ENCODE peak calls at places on chromosomes 16 and 17, in six cellular contexts. One of them, this sample, is unnamed.

GRCh38 chr17:5443728-5444127 is 4.8 kb upstream of the C1QBP start:
- DNase-seq in NCI-H2029: no peak
- DNase-seq in stimulated activated CD4-positive, alpha-beta T cell treated with anti-CD3 and anti-CD28 coated beads, Interleukin-2, amount 100 ng/mL, for 24 hours: no peak
- DNase-seq in RWPE1: no peak
- DNase-seq in AML-193: no peak
- DNase-seq in OCI-LY7: no peak
- DNase-seq in this sample: no peak

GRCh38 chr17:49571283-49571682 is 4.4 kb upstream of the NXPH3 start:
- DNase-seq in RWPE1: no peak
- DNase-seq in stimulated activated CD4-positive, alpha-beta T cell treated with anti-CD3 and anti-CD28 coated beads, Interleukin-2, amount 100 ng/mL, for 24 hours: no peak
- DNase-seq in OCI-LY7: no peak
- DNase-seq in AML-193: no peak
- DNase-seq in NCI-H2029: no peak
- DNase-seq in this sample: no peak

GRCh38 chr16:85556456-85557082 is 56.6 kb upstream of the GSE1 start:
- DNase-seq in RWPE1: peak; percentile 71
- DNase-seq in AML-193: peak; percentile 35
- DNase-seq in OCI-LY7: peak; percentile 69
- DNase-seq in stimulated activated CD4-positive, alpha-beta T cell treated with anti-CD3 and anti-CD28 coated beads, Interleukin-2, amount 100 ng/mL, for 24 hours: peak; percentile 69
- DNase-seq in NCI-H2029: peak; percentile 27
- DNase-seq in this sample: peak; percentile 81

GRCh38 chr16:51409001-51409675 is 258.1 kb upstream of the SALL1 start:
- DNase-seq in stimulated activated CD4-positive, alpha-beta T cell treated with anti-CD3 and anti-CD28 coated beads, Interleukin-2, amount 100 ng/mL, for 24 hours: no peak
- DNase-seq in RWPE1: peak; percentile 23
- DNase-seq in NCI-H2029: no peak
- DNase-seq in OCI-LY7: no peak
- DNase-seq in AML-193: no peak
- DNase-seq in this sample: no peak

GRCh38 chr17:8726951-8727555 is 17.6 kb downstream of the CCDC42 start:
- DNase-seq in stimulated activated CD4-positive, alpha-beta T cell treated with anti-CD3 and anti-CD28 coated beads, Interleukin-2, amount 100 ng/mL, for 24 hours: no peak
- DNase-seq in RWPE1: no peak
- DNase-seq in OCI-LY7: no peak
- DNase-seq in NCI-H2029: no peak
- DNase-seq in AML-193: no peak
- DNase-seq in this sample: no peak

GRCh38 chr17:27873746-27874145 is 19.4 kb downstream of the LYRM9 start:
- DNase-seq in NCI-H2029: no peak
- DNase-seq in stimulated activated CD4-positive, alpha-beta T cell treated with anti-CD3 and anti-CD28 coated beads, Interleukin-2, amount 100 ng/mL, for 24 hours: no peak
- DNase-seq in RWPE1: peak; percentile 13
- DNase-seq in OCI-LY7: no peak
- DNase-seq in AML-193: no peak
- DNase-seq in this sample: no peak

GRCh38 chr17:15431766-15432165 is 35.7 kb downstream of the CDRT4 start:
- DNase-seq in NCI-H2029: no peak
- DNase-seq in AML-193: no peak
- DNase-seq in OCI-LY7: no peak
- DNase-seq in stimulated activated CD4-positive, alpha-beta T cell treated with anti-CD3 and anti-CD28 coated beads, Interleukin-2, amount 100 ng/mL, for 24 hours: no peak
- DNase-seq in RWPE1: no peak
- DNase-seq in this sample: no peak

GRCh38 chr17:48636177-48637018 is 10.2 kb upstream of the HOXB9 start:
- DNase-seq in NCI-H2029: peak; percentile 64
- DNase-seq in AML-193: peak; percentile 86
- DNase-seq in RWPE1: no peak
- DNase-seq in OCI-LY7: peak; percentile 80
- DNase-seq in stimulated activated CD4-positive, alpha-beta T cell treated with anti-CD3 and anti-CD28 coated beads, Interleukin-2, amount 100 ng/mL, for 24 hours: peak; percentile 89
- DNase-seq in this sample: peak; percentile 77

GRCh38 chr17:39828443-39828842 is 35.7 kb downstream of the IKZF3 start:
- DNase-seq in stimulated activated CD4-positive, alpha-beta T cell treated with anti-CD3 and anti-CD28 coated beads, Interleukin-2, amount 100 ng/mL, for 24 hours: no peak
- DNase-seq in AML-193: no peak
- DNase-seq in NCI-H2029: no peak
- DNase-seq in OCI-LY7: no peak
- DNase-seq in RWPE1: no peak
- DNase-seq in this sample: no peak

GRCh38 chr16:87344931-87345631 is 27.9 kb upstream of the C16orf95 start:
- DNase-seq in NCI-H2029: no peak
- DNase-seq in stimulated activated CD4-positive, alpha-beta T cell treated with anti-CD3 and anti-CD28 coated beads, Interleukin-2, amount 100 ng/mL, for 24 hours: peak; percentile 53
- DNase-seq in RWPE1: no peak
- DNase-seq in OCI-LY7: no peak
- DNase-seq in AML-193: no peak
- DNase-seq in this sample: no peak

GRCh38 chr16:1037023-1037933 is 35.3 kb upstream of the SSTR5 start:
- DNase-seq in OCI-LY7: no peak
- DNase-seq in RWPE1: peak; percentile 81
- DNase-seq in stimulated activated CD4-positive, alpha-beta T cell treated with anti-CD3 and anti-CD28 coated beads, Interleukin-2, amount 100 ng/mL, for 24 hours: no peak
- DNase-seq in AML-193: no peak
- DNase-seq in NCI-H2029: no peak
- DNase-seq in this sample: no peak

GRCh38 chr17:79038545-79039135 is 14.7 kb downstream of the C1QTNF1 start:
- DNase-seq in AML-193: no peak
- DNase-seq in OCI-LY7: no peak
- DNase-seq in NCI-H2029: no peak
- DNase-seq in stimulated activated CD4-positive, alpha-beta T cell treated with anti-CD3 and anti-CD28 coated beads, Interleukin-2, amount 100 ng/mL, for 24 hours: no peak
- DNase-seq in RWPE1: peak; percentile 65
- DNase-seq in this sample: peak; percentile 67

GRCh38 chr17:44119062-44119461 is 4.4 kb downstream of the HDAC5 start:
- DNase-seq in OCI-LY7: no peak
- DNase-seq in stimulated activated CD4-positive, alpha-beta T cell treated with anti-CD3 and anti-CD28 coated beads, Interleukin-2, amount 100 ng/mL, for 24 hours: no peak
- DNase-seq in AML-193: no peak
- DNase-seq in RWPE1: no peak
- DNase-seq in NCI-H2029: no peak
- DNase-seq in this sample: no peak

GRCh38 chr17:80611831-80612230 is 67.2 kb downstream of the RPTOR start:
- DNase-seq in OCI-LY7: no peak
- DNase-seq in RWPE1: no peak
- DNase-seq in NCI-H2029: peak; percentile 29
- DNase-seq in AML-193: no peak
- DNase-seq in stimulated activated CD4-positive, alpha-beta T cell treated with anti-CD3 and anti-CD28 coated beads, Interleukin-2, amount 100 ng/mL, for 24 hours: no peak
- DNase-seq in this sample: no peak

GRCh38 chr17:36600936-36601302 is 464 bp upstream of the MRM1 start:
- DNase-seq in AML-193: no peak
- DNase-seq in stimulated activated CD4-positive, alpha-beta T cell treated with anti-CD3 and anti-CD28 coated beads, Interleukin-2, amount 100 ng/mL, for 24 hours: no peak
- DNase-seq in NCI-H2029: no peak
- DNase-seq in RWPE1: no peak
- DNase-seq in OCI-LY7: peak; percentile 65
- DNase-seq in this sample: no peak

GRCh38 chr17:48048321-48049140 is at the start of gene NFE2L1:
- DNase-seq in RWPE1: peak; percentile 85
- DNase-seq in stimulated activated CD4-positive, alpha-beta T cell treated with anti-CD3 and anti-CD28 coated beads, Interleukin-2, amount 100 ng/mL, for 24 hours: peak; percentile 71
- DNase-seq in NCI-H2029: peak; percentile 47
- DNase-seq in OCI-LY7: peak; percentile 65
- DNase-seq in AML-193: peak; percentile 82
- DNase-seq in this sample: peak; percentile 94

GRCh38 chr16:23025692-23026305 is 123.5 kb downstream of the USP31 start:
- DNase-seq in RWPE1: no peak
- DNase-seq in NCI-H2029: no peak
- DNase-seq in stimulated activated CD4-positive, alpha-beta T cell treated with anti-CD3 and anti-CD28 coated beads, Interleukin-2, amount 100 ng/mL, for 24 hours: no peak
- DNase-seq in OCI-LY7: no peak
- DNase-seq in AML-193: no peak
- DNase-seq in this sample: no peak

GRCh38 chr16:50185005-50185505 is 31.9 kb downstream of the TENT4B start:
- DNase-seq in RWPE1: no peak
- DNase-seq in stimulated activated CD4-positive, alpha-beta T cell treated with anti-CD3 and anti-CD28 coated beads, Interleukin-2, amount 100 ng/mL, for 24 hours: no peak
- DNase-seq in NCI-H2029: no peak
- DNase-seq in OCI-LY7: no peak
- DNase-seq in AML-193: no peak
- DNase-seq in this sample: peak; percentile 14

GRCh38 chr16:28097500-28097899 is 34.0 kb upstream of the GSG1L start:
- DNase-seq in RWPE1: no peak
- DNase-seq in AML-193: no peak
- DNase-seq in NCI-H2029: no peak
- DNase-seq in OCI-LY7: no peak
- DNase-seq in stimulated activated CD4-positive, alpha-beta T cell treated with anti-CD3 and anti-CD28 coated beads, Interleukin-2, amount 100 ng/mL, for 24 hours: no peak
- DNase-seq in this sample: no peak

GRCh38 chr17:48997103-48997826 is at the start of gene IGF2BP1:
- DNase-seq in OCI-LY7: peak; percentile 70
- DNase-seq in NCI-H2029: no peak
- DNase-seq in stimulated activated CD4-positive, alpha-beta T cell treated with anti-CD3 and anti-CD28 coated beads, Interleukin-2, amount 100 ng/mL, for 24 hours: peak; percentile 47
- DNase-seq in RWPE1: no peak
- DNase-seq in AML-193: no peak
- DNase-seq in this sample: peak; percentile 57

GRCh38 chr16:11256657-11257130 is 690 bp upstream of the SOCS1 start:
- DNase-seq in RWPE1: peak; percentile 27
- DNase-seq in OCI-LY7: no peak
- DNase-seq in NCI-H2029: no peak
- DNase-seq in AML-193: no peak
- DNase-seq in stimulated activated CD4-positive, alpha-beta T cell treated with anti-CD3 and anti-CD28 coated beads, Interleukin-2, amount 100 ng/mL, for 24 hours: peak; percentile 76
- DNase-seq in this sample: no peak

GRCh38 chr16:57352636-57353047 is 5.9 kb upstream of the CCL22 start:
- DNase-seq in RWPE1: no peak
- DNase-seq in stimulated activated CD4-positive, alpha-beta T cell treated with anti-CD3 and anti-CD28 coated beads, Interleukin-2, amount 100 ng/mL, for 24 hours: no peak
- DNase-seq in OCI-LY7: no peak
- DNase-seq in AML-193: no peak
- DNase-seq in NCI-H2029: no peak
- DNase-seq in this sample: peak; percentile 69

GRCh38 chr17:74212262-74212912 is 984 bp upstream of the TTYH2 start:
- DNase-seq in NCI-H2029: no peak
- DNase-seq in AML-193: no peak
- DNase-seq in RWPE1: peak; percentile 16
- DNase-seq in stimulated activated CD4-positive, alpha-beta T cell treated with anti-CD3 and anti-CD28 coated beads, Interleukin-2, amount 100 ng/mL, for 24 hours: peak; percentile 44
- DNase-seq in OCI-LY7: no peak
- DNase-seq in this sample: peak; percentile 33

GRCh38 chr16:86532526-86532815 is 22.1 kb downstream of the FOXF1 start:
- DNase-seq in NCI-H2029: no peak
- DNase-seq in stimulated activated CD4-positive, alpha-beta T cell treated with anti-CD3 and anti-CD28 coated beads, Interleukin-2, amount 100 ng/mL, for 24 hours: no peak
- DNase-seq in RWPE1: no peak
- DNase-seq in OCI-LY7: no peak
- DNase-seq in AML-193: no peak
- DNase-seq in this sample: no peak

GRCh38 chr17:58310511-58311428 is 17.8 kb downstream of the TSPOAP1 start:
- DNase-seq in stimulated activated CD4-positive, alpha-beta T cell treated with anti-CD3 and anti-CD28 coated beads, Interleukin-2, amount 100 ng/mL, for 24 hours: no peak
- DNase-seq in AML-193: no peak
- DNase-seq in RWPE1: no peak
- DNase-seq in OCI-LY7: no peak
- DNase-seq in NCI-H2029: no peak
- DNase-seq in this sample: no peak

This sample was measured in GM12865.